ENCODE peak calls at places on chromosome 7, in four cellular contexts. One of them, this sample, is unnamed.

GRCh38 chr7:82755705-82756551 is 312.4 kb upstream of the CACNA2D1 start:
- DNase-seq in ovary: no peak
- DNase-seq in fibroblast of the aortic adventitia: peak
- DNase-seq in fibroblast of lung: peak
- DNase-seq in this sample: no peak

GRCh38 chr7:40608321-40609075 is 473.7 kb downstream of the SUGCT start:
- DNase-seq in ovary: no peak
- DNase-seq in fibroblast of the aortic adventitia: no peak
- DNase-seq in fibroblast of lung: no peak
- DNase-seq in this sample: no peak

GRCh38 chr7:37067961-37068536 is 343.8 kb upstream of the AOAH start:
- DNase-seq in ovary: no peak
- DNase-seq in fibroblast of the aortic adventitia: no peak
- DNase-seq in fibroblast of lung: no peak
- DNase-seq in this sample: no peak

GRCh38 chr7:67423058-67423457 is 426.4 kb downstream of the TYW1 start:
- DNase-seq in ovary: no peak
- DNase-seq in fibroblast of the aortic adventitia: no peak
- DNase-seq in fibroblast of lung: no peak
- DNase-seq in this sample: no peak

GRCh38 chr7:131164025-131164899 is 163.4 kb upstream of the MKLN1 start:
- DNase-seq in ovary: no peak
- DNase-seq in fibroblast of the aortic adventitia: peak
- DNase-seq in fibroblast of lung: peak
- DNase-seq in this sample: no peak

GRCh38 chr7:24354456-24354855 is 70.5 kb downstream of the NPY start:
- DNase-seq in ovary: no peak
- DNase-seq in fibroblast of the aortic adventitia: no peak
- DNase-seq in fibroblast of lung: no peak
- DNase-seq in this sample: no peak

GRCh38 chr7:74012842-74013249 is 15.1 kb upstream of the ELN start:
- DNase-seq in ovary: no peak
- DNase-seq in fibroblast of the aortic adventitia: peak
- DNase-seq in fibroblast of lung: peak
- DNase-seq in this sample: no peak

GRCh38 chr7:104176332-104176731 is 31.5 kb downstream of the ORC5 start:
- DNase-seq in ovary: no peak
- DNase-seq in fibroblast of the aortic adventitia: no peak
- DNase-seq in fibroblast of lung: no peak
- DNase-seq in this sample: no peak

GRCh38 chr7:45215611-45216062 is 58.0 kb downstream of the RAMP3 start:
- DNase-seq in ovary: no peak
- DNase-seq in fibroblast of the aortic adventitia: no peak
- DNase-seq in fibroblast of lung: no peak
- DNase-seq in this sample: no peak

GRCh38 chr7:101747058-101747617 is 70.3 kb upstream of the CUX1 start:
- DNase-seq in ovary: no peak
- DNase-seq in fibroblast of the aortic adventitia: no peak
- DNase-seq in fibroblast of lung: no peak
- DNase-seq in this sample: no peak

GRCh38 chr7:2611401-2611800 is 20.4 kb upstream of the TTYH3 start:
- DNase-seq in ovary: no peak
- DNase-seq in fibroblast of the aortic adventitia: no peak
- DNase-seq in fibroblast of lung: no peak
- DNase-seq in this sample: no peak

GRCh38 chr7:95723583-95724180 is 48.7 kb upstream of the DYNC1I1 start:
- DNase-seq in ovary: peak
- DNase-seq in fibroblast of the aortic adventitia: peak
- DNase-seq in fibroblast of lung: peak
- DNase-seq in this sample: no peak

GRCh38 chr7:95715274-95715673 is 57.1 kb upstream of the DYNC1I1 start:
- DNase-seq in ovary: no peak
- DNase-seq in fibroblast of the aortic adventitia: no peak
- DNase-seq in fibroblast of lung: no peak
- DNase-seq in this sample: no peak

GRCh38 chr7:95716357-95717122 is 55.8 kb upstream of the DYNC1I1 start:
- DNase-seq in ovary: no peak
- DNase-seq in fibroblast of the aortic adventitia: peak
- DNase-seq in fibroblast of lung: no peak
- DNase-seq in this sample: no peak

DNA sequence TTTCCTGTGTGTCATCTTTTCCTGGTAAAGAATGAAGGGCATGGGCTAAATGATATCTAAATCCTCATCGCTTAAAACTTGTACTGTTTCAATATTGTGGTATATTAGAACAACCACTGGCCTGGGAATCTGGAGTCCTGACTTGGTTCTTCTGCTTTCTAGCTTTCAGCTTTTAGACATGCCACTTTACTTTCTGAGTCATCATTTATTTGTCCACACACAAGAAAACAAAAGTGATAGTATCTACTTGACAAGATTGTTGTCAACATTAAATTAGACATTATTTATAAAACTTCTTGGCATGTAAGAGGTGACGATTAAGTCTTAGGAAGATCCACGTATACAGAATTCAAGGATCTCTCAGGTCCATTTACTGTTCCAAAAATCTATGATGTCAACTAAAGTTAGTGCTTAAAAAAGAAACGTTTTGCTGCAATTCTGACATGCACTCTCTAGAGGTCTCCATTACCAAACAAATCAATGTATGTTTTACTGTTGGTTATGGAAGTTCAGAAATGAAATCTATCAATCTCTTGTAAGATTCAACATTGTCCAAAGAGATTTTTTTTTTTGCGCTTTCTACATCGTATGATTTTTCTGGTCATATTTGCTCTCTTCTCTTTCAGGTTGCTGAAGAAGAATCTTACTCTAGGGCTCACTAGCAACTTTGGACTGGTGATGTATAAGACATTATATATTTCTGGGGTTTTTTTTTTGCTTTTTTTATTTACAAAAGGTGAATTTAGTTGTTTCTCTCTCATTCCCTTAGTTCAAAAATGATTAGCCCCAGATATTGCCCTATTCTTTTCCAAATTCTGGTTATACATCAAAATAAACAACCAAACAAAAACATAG is 53.6 kb upstream of the DYNC1I1 start:
- DNase-seq in ovary: no peak
- DNase-seq in fibroblast of the aortic adventitia: peak
- DNase-seq in fibroblast of lung: no peak
- DNase-seq in this sample: no peak
- TF ChIP-seq CTCF in ovary: no peak
- TF ChIP-seq CTCF in fibroblast of the aortic adventitia: peak
- TF ChIP-seq CTCF in fibroblast of lung: peak
- TF ChIP-seq CTCF in this sample: no peak

DNA sequence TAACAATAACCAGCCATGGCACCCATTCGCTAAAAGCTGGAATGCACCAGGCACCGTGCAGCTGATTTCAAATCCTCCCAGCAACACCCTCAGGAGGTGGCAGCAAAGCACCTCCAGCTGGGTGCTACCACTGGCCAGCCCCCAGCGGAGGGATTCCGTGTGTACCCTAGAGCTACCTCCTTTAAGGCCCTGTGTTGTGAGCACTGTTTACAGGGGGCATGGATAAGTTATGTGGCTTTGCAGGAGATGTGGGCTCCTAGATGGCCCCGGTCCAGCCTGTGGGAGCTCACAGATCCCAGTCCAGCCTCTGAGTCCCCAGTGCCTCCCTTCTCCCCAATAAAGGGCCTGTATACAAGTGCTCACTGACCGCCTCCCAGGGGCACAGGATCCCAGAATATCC is 27.1 kb downstream of the TNRC18 start:
- DNase-seq in ovary: no peak
- DNase-seq in fibroblast of the aortic adventitia: no peak
- DNase-seq in fibroblast of lung: no peak
- DNase-seq in this sample: no peak
- H3K4me3 ChIP-seq in ovary: peak
- H3K4me3 ChIP-seq in fibroblast of the aortic adventitia: peak
- H3K4me3 ChIP-seq in fibroblast of lung: peak
- H3K4me3 ChIP-seq in this sample: peak

GRCh38 chr7:137956183-137956582 is 45.7 kb downstream of the CREB3L2 start:
- DNase-seq in ovary: no peak
- DNase-seq in fibroblast of the aortic adventitia: no peak
- DNase-seq in fibroblast of lung: no peak
- DNase-seq in this sample: no peak

GRCh38 chr7:137957887-137958286 is 44.0 kb downstream of the CREB3L2 start:
- DNase-seq in ovary: no peak
- DNase-seq in fibroblast of the aortic adventitia: peak
- DNase-seq in fibroblast of lung: no peak
- DNase-seq in this sample: peak

GRCh38 chr7:137956591-137956990 is 45.3 kb downstream of the CREB3L2 start:
- DNase-seq in ovary: no peak
- DNase-seq in fibroblast of the aortic adventitia: no peak
- DNase-seq in fibroblast of lung: no peak
- DNase-seq in this sample: no peak

GRCh38 chr7:137959987-137960386 is 41.9 kb downstream of the CREB3L2 start:
- DNase-seq in ovary: no peak
- DNase-seq in fibroblast of the aortic adventitia: no peak
- DNase-seq in fibroblast of lung: peak
- DNase-seq in this sample: no peak

GRCh38 chr7:137958593-137959431 is 43.1 kb downstream of the CREB3L2 start:
- DNase-seq in ovary: no peak
- DNase-seq in fibroblast of the aortic adventitia: peak
- DNase-seq in fibroblast of lung: no peak
- DNase-seq in this sample: no peak
- TF ChIP-seq CTCF in ovary: no peak
- TF ChIP-seq CTCF in fibroblast of the aortic adventitia: no peak
- TF ChIP-seq CTCF in fibroblast of lung: no peak
- TF ChIP-seq CTCF in this sample: no peak

DNA sequence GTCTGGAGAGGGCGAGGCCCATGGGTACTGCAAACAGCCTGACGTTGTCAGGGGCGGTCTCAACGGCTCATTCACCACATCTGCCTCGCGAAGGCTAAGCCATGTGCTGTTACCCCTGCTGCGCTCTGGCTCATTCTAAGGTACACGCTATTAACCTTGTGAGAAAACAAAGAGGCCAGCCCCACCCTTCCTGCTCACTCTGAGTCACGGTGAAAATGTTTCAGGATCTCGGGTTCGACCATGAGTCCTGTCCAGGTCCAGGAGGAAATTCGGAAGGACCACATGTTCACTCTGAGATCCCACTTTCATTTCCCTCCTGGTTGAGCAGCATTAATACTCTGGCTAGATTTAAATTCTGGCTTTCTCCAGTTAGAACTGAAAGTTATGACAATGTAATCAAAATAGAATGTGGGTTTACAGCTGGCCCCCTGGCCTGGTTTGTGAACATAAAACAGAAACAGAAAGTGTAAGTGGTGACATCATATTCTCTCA is 55.2 kb downstream of the EGFR start:
- DNase-seq in ovary: no peak
- DNase-seq in fibroblast of the aortic adventitia: peak
- DNase-seq in fibroblast of lung: peak
- DNase-seq in this sample: no peak
- H3K4me3 ChIP-seq in ovary: no peak
- H3K4me3 ChIP-seq in fibroblast of the aortic adventitia: peak
- H3K4me3 ChIP-seq in fibroblast of lung: peak
- H3K4me3 ChIP-seq in this sample: peak

DNA sequence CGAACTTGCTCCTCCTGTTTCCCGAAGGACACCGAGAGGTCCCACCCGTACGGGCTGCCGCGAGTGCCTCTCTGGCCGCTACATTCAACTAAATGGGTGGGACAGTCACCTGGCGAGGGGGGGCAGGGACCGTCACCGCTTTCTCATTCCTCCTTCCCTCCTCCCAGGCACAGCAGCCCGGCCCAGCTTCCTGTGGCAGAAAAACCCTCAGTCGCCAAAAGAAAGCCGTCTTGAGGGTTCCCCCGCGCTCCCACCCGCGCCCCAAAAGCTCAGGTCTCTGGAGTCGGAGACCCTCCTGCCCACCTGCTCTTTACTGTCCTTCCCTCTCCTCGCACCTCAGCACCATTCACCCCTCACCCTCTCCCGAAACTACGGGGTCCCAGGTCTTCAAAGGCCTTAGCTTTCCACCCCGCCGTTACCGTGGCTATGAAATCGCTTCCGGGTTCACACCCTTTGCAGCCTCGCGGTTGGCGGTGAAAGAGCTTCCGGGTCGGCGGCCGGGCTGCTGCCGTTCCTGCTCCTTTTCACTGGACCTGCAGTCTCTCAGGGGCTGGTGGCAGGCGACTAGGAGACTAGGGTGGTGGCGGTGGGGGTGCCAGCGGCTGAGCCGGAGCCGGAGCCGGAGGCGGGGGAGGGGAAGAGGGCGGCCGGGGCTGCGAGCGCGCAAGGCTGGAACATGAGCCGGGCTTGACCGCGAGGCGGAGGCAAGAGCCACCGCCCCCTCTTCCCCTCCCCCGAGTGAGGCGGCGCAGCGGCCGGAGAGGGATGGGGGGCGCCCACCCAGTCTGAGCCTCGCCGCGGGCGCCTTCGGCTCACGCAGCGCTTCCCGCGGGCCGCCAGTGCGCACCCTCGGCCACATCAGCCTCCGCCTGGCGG is at the start of the genes ANKIB1 and KRIT1:
- DNase-seq in ovary: peak
- DNase-seq in fibroblast of the aortic adventitia: peak
- DNase-seq in fibroblast of lung: peak
- DNase-seq in this sample: peak
- TF ChIP-seq CTCF in ovary: no peak
- TF ChIP-seq CTCF in fibroblast of the aortic adventitia: peak
- TF ChIP-seq CTCF in fibroblast of lung: no peak
- TF ChIP-seq CTCF in this sample: no peak

DNA sequence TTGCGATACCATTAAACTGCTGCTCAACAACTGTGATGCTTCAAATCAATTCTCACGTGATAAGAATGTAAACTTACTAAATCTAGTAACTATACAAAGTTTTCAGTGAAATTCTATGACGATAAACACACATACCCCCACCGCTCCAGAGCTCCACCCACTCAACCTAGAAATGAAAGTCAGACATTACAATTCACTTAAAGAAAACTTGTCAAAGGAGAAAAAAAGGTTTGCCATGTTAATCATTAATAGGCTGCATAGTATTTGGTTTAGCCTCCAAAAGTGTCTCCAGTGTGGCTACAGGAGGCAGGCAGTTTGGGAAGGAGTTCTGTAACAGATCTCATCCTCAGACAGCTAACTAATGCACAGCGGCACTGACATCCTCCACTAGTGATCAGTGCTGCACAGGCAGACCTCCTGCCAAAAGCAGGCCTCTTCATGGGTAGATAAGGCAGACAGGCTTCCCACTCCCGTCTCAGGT is 3.1 kb downstream of the HERPUD2 start:
- DNase-seq in ovary: no peak
- DNase-seq in fibroblast of the aortic adventitia: no peak
- DNase-seq in fibroblast of lung: no peak
- DNase-seq in this sample: no peak
- H3K4me3 ChIP-seq in ovary: peak
- H3K4me3 ChIP-seq in fibroblast of the aortic adventitia: peak
- H3K4me3 ChIP-seq in fibroblast of lung: peak
- H3K4me3 ChIP-seq in this sample: peak